ENCODE peak calls at places on chromosomes 3 and 15, in five cellular contexts. One of them, this sample, is unnamed.

GRCh38 chr15:99492275-99492674 is 73.5 kb upstream of the MEF2A start:
- DNase-seq in body of pancreas: no peak
- DNase-seq in K562: no peak
- DNase-seq in heart left ventricle: no peak
- DNase-seq in uterus: no peak
- DNase-seq in this sample: no peak

GRCh38 chr15:72599855-72600464 is 54.5 kb upstream of the GOLGA6B start:
- DNase-seq in heart left ventricle: no peak
- DNase-seq in K562: peak; percentile 52
- DNase-seq in uterus: no peak
- DNase-seq in body of pancreas: peak; percentile 42
- DNase-seq in this sample: peak; percentile 42

GRCh38 chr3:53768478-53769459 is 77.5 kb downstream of the CHDH start:
- DNase-seq in K562: no peak
- DNase-seq in uterus: no peak
- DNase-seq in heart left ventricle: no peak
- DNase-seq in body of pancreas: no peak
- DNase-seq in this sample: no peak

GRCh38 chr15:99085413-99086326 is 19.2 kb upstream of the SYNM start:
- DNase-seq in uterus: no peak
- DNase-seq in K562: no peak
- DNase-seq in heart left ventricle: no peak
- DNase-seq in body of pancreas: no peak
- DNase-seq in this sample: no peak

GRCh38 chr15:33194704-33195261 is at the start of gene FMN1:
- DNase-seq in K562: peak; percentile 96
- DNase-seq in heart left ventricle: peak; percentile 91
- DNase-seq in body of pancreas: peak; percentile 96
- DNase-seq in uterus: peak; percentile 87
- DNase-seq in this sample: peak; percentile 97

GRCh38 chr3:55167586-55168317 is 239.9 kb upstream of the LRTM1 start:
- DNase-seq in uterus: no peak
- DNase-seq in body of pancreas: no peak
- DNase-seq in K562: no peak
- DNase-seq in heart left ventricle: no peak
- DNase-seq in this sample: no peak

GRCh38 chr3:17544632-17545031 is 197.8 kb downstream of the TBC1D5 start:
- DNase-seq in K562: no peak
- DNase-seq in uterus: no peak
- DNase-seq in heart left ventricle: no peak
- DNase-seq in body of pancreas: no peak
- DNase-seq in this sample: no peak

GRCh38 chr3:141405581-141405980 is 37.3 kb downstream of the ZBTB38 start:
- DNase-seq in heart left ventricle: no peak
- DNase-seq in body of pancreas: no peak
- DNase-seq in K562: no peak
- DNase-seq in uterus: no peak
- DNase-seq in this sample: no peak

GRCh38 chr3:194800014-194800413 is 114.3 kb downstream of the FAM43A start:
- DNase-seq in body of pancreas: no peak
- DNase-seq in K562: no peak
- DNase-seq in heart left ventricle: no peak
- DNase-seq in uterus: no peak
- DNase-seq in this sample: no peak

GRCh38 chr3:124258057-124258500 is 266.2 kb upstream of the ROPN1 start:
- DNase-seq in uterus: no peak
- DNase-seq in body of pancreas: peak; percentile 25
- DNase-seq in K562: no peak
- DNase-seq in heart left ventricle: no peak
- DNase-seq in this sample: no peak

GRCh38 chr15:76460871-76461270 is 124.3 kb downstream of the ISL2 start:
- DNase-seq in heart left ventricle: no peak
- DNase-seq in uterus: no peak
- DNase-seq in body of pancreas: no peak
- DNase-seq in K562: no peak
- DNase-seq in this sample: no peak

GRCh38 chr15:76339302-76340197 is 3.0 kb downstream of the ISL2 start:
- DNase-seq in heart left ventricle: no peak
- DNase-seq in uterus: no peak
- DNase-seq in body of pancreas: no peak
- DNase-seq in K562: no peak
- DNase-seq in this sample: no peak

GRCh38 chr3:184336484-184337230 is 743 bp upstream of the FAM131A start:
- DNase-seq in body of pancreas: peak; percentile 37
- DNase-seq in heart left ventricle: no peak
- DNase-seq in K562: no peak
- DNase-seq in uterus: peak; percentile 39
- DNase-seq in this sample: peak; percentile 65

GRCh38 chr3:39378092-39378491 is 5.1 kb upstream of the SLC25A38 start:
- DNase-seq in K562: peak; percentile 68
- DNase-seq in uterus: no peak
- DNase-seq in body of pancreas: peak; percentile 78
- DNase-seq in heart left ventricle: no peak
- DNase-seq in this sample: peak; percentile 71

GRCh38 chr3:132660745-132661067 is 577 bp downstream of the UBA5 start:
- DNase-seq in body of pancreas: no peak
- DNase-seq in uterus: no peak
- DNase-seq in heart left ventricle: no peak
- DNase-seq in K562: no peak
- DNase-seq in this sample: peak; percentile 15

GRCh38 chr3:99842826-99843589 is 25.3 kb downstream of the CMSS1 start:
- DNase-seq in K562: no peak
- DNase-seq in uterus: no peak
- DNase-seq in body of pancreas: no peak
- DNase-seq in heart left ventricle: no peak
- DNase-seq in this sample: no peak

GRCh38 chr3:172367205-172368105 is 80.8 kb downstream of the GHSR start:
- DNase-seq in heart left ventricle: no peak
- DNase-seq in K562: no peak
- DNase-seq in uterus: no peak
- DNase-seq in body of pancreas: no peak
- DNase-seq in this sample: no peak

GRCh38 chr15:100942656-100943055 is 23.5 kb downstream of the LRRK1 start:
- DNase-seq in K562: no peak
- DNase-seq in heart left ventricle: no peak
- DNase-seq in uterus: no peak
- DNase-seq in body of pancreas: no peak
- DNase-seq in this sample: no peak

GRCh38 chr3:178947738-178948137 is 123.9 kb downstream of the ZMAT3 start:
- DNase-seq in body of pancreas: no peak
- DNase-seq in K562: no peak
- DNase-seq in heart left ventricle: no peak
- DNase-seq in uterus: no peak
- DNase-seq in this sample: no peak

GRCh38 chr3:182248349-182248880 is 536.7 kb downstream of the SOX2 start:
- DNase-seq in K562: peak; percentile 30
- DNase-seq in heart left ventricle: no peak
- DNase-seq in body of pancreas: no peak
- DNase-seq in uterus: no peak
- DNase-seq in this sample: peak; percentile 20

GRCh38 chr15:94411279-94411678 is 179.9 kb downstream of the MCTP2 start:
- DNase-seq in body of pancreas: no peak
- DNase-seq in K562: no peak
- DNase-seq in uterus: no peak
- DNase-seq in heart left ventricle: no peak
- DNase-seq in this sample: no peak

GRCh38 chr15:30906366-30906765 is 2.7 kb downstream of the FAN1 start:
- DNase-seq in K562: no peak
- DNase-seq in uterus: no peak
- DNase-seq in heart left ventricle: no peak
- DNase-seq in body of pancreas: peak; percentile 32
- DNase-seq in this sample: no peak

GRCh38 chr3:117752984-117753717 is 1043.6 kb downstream of the TUSC7 start:
- DNase-seq in uterus: no peak
- DNase-seq in body of pancreas: no peak
- DNase-seq in K562: no peak
- DNase-seq in heart left ventricle: no peak
- DNase-seq in this sample: no peak

GRCh38 chr15:56837281-56837680 is 81.2 kb upstream of the TCF12 start:
- DNase-seq in body of pancreas: no peak
- DNase-seq in K562: no peak
- DNase-seq in heart left ventricle: no peak
- DNase-seq in uterus: no peak
- DNase-seq in this sample: no peak

GRCh38 chr3:141686477-141687280 is 51.4 kb upstream of the RNF7 start:
- DNase-seq in K562: peak; percentile 15
- DNase-seq in body of pancreas: peak; percentile 35
- DNase-seq in heart left ventricle: peak; percentile 80
- DNase-seq in uterus: peak; percentile 59
- DNase-seq in this sample: peak; percentile 57

GRCh38 chr3:37892917-37893595 is 31.4 kb downstream of the CTDSPL start:
- DNase-seq in uterus: no peak
- DNase-seq in K562: no peak
- DNase-seq in body of pancreas: peak; percentile 33
- DNase-seq in heart left ventricle: peak; percentile 71
- DNase-seq in this sample: no peak

GRCh38 chr3:10140996-10141546 is 507 bp upstream of the VHL start:
- DNase-seq in uterus: no peak
- DNase-seq in heart left ventricle: no peak
- DNase-seq in body of pancreas: no peak
- DNase-seq in K562: no peak
- DNase-seq in this sample: no peak

GRCh38 chr15:48883699-48884098 is 5.8 kb downstream of the EID1 start:
- DNase-seq in heart left ventricle: no peak
- DNase-seq in body of pancreas: no peak
- DNase-seq in K562: no peak
- DNase-seq in uterus: no peak
- DNase-seq in this sample: no peak

GRCh38 chr15:65862682-65863081 is 6.6 kb upstream of the RAB11A start:
- DNase-seq in body of pancreas: peak; percentile 58
- DNase-seq in K562: peak; percentile 85
- DNase-seq in heart left ventricle: no peak
- DNase-seq in uterus: no peak
- DNase-seq in this sample: peak; percentile 65

GRCh38 chr3:55189359-55189801 is 261.5 kb upstream of the LRTM1 start:
- DNase-seq in heart left ventricle: no peak
- DNase-seq in body of pancreas: no peak
- DNase-seq in K562: no peak
- DNase-seq in uterus: no peak
- DNase-seq in this sample: no peak

GRCh38 chr15:100515758-100516157 is 13.0 kb downstream of the CERS3 start:
- DNase-seq in body of pancreas: no peak
- DNase-seq in heart left ventricle: no peak
- DNase-seq in K562: no peak
- DNase-seq in uterus: peak; percentile 39
- DNase-seq in this sample: no peak

GRCh38 chr3:170357176-170357919 is at the start of gene SKIL:
- DNase-seq in heart left ventricle: peak; percentile 98
- DNase-seq in K562: peak; percentile 82
- DNase-seq in uterus: peak; percentile 96
- DNase-seq in body of pancreas: peak; percentile 99
- DNase-seq in this sample: peak; percentile 98

GRCh38 chr3:170357920-170358854 is 672 bp downstream of the SKIL start:
- DNase-seq in body of pancreas: peak; percentile 87
- DNase-seq in heart left ventricle: peak; percentile 87
- DNase-seq in uterus: peak; percentile 82
- DNase-seq in K562: peak; percentile 86
- DNase-seq in this sample: peak; percentile 87

GRCh38 chr3:170355738-170356595 is 1.5 kb upstream of the SKIL start:
- DNase-seq in uterus: peak; percentile 41
- DNase-seq in heart left ventricle: peak; percentile 68
- DNase-seq in body of pancreas: peak; percentile 64
- DNase-seq in K562: peak; percentile 35
- DNase-seq in this sample: peak; percentile 30

GRCh38 chr3:170359178-170359704 is 1.7 kb downstream of the SKIL start:
- DNase-seq in body of pancreas: no peak
- DNase-seq in K562: no peak
- DNase-seq in heart left ventricle: no peak
- DNase-seq in uterus: no peak
- DNase-seq in this sample: no peak

GRCh38 chr3:170356596-170357175 is 829 bp upstream of the SKIL start:
- DNase-seq in K562: peak; percentile 93
- DNase-seq in body of pancreas: peak; percentile 87
- DNase-seq in heart left ventricle: peak; percentile 91
- DNase-seq in uterus: peak; percentile 89
- DNase-seq in this sample: peak; percentile 78
- TF ChIP-seq POLR2A in K562: peak; percentile 84
- TF ChIP-seq POLR2A in body of pancreas: peak; percentile 79
- TF ChIP-seq POLR2A in heart left ventricle: no peak
- TF ChIP-seq POLR2A in uterus: peak; percentile 15
- TF ChIP-seq POLR2A in this sample: no peak

GRCh38 chr3:70989174-70989573 is 594.4 kb downstream of the FOXP1 start:
- DNase-seq in K562: no peak
- DNase-seq in heart left ventricle: no peak
- DNase-seq in uterus: no peak
- DNase-seq in body of pancreas: no peak
- DNase-seq in this sample: no peak
- H3K4me1 ChIP-seq in K562: no peaks in the 10 kb centered on the region
- H3K4me1 ChIP-seq in heart left ventricle: peaks cover 28% of the 10 kb centered on the region
- H3K4me1 ChIP-seq in uterus: peaks cover 6% of the 10 kb centered on the region
- H3K4me1 ChIP-seq in body of pancreas: peaks cover 6% of the 10 kb centered on the region
- H3K4me1 ChIP-seq in this sample: no peaks in the 10 kb centered on the region

GRCh38 chr3:185460719-185461350 is 38.0 kb downstream of the TMEM41A start:
- DNase-seq in heart left ventricle: no peak
- DNase-seq in uterus: no peak
- DNase-seq in body of pancreas: no peak
- DNase-seq in K562: peak; percentile 44
- DNase-seq in this sample: no peak
- TF ChIP-seq CTCF in heart left ventricle: no peak
- TF ChIP-seq CTCF in uterus: no peak
- TF ChIP-seq CTCF in body of pancreas: peak; percentile 21
- TF ChIP-seq CTCF in K562: peak; percentile 42
- TF ChIP-seq CTCF in this sample: peak; percentile 29

GRCh38 chr3:101685050-101685400 is 1.5 kb downstream of the RPL24 start:
- DNase-seq in K562: no peak
- DNase-seq in body of pancreas: no peak
- DNase-seq in heart left ventricle: no peak
- DNase-seq in uterus: no peak
- DNase-seq in this sample: no peak
- TF ChIP-seq POLR2A in K562: no peak
- TF ChIP-seq POLR2A in body of pancreas: no peak
- TF ChIP-seq POLR2A in heart left ventricle: no peak
- TF ChIP-seq POLR2A in uterus: no peak
- TF ChIP-seq POLR2A in this sample: no peak

DNA sequence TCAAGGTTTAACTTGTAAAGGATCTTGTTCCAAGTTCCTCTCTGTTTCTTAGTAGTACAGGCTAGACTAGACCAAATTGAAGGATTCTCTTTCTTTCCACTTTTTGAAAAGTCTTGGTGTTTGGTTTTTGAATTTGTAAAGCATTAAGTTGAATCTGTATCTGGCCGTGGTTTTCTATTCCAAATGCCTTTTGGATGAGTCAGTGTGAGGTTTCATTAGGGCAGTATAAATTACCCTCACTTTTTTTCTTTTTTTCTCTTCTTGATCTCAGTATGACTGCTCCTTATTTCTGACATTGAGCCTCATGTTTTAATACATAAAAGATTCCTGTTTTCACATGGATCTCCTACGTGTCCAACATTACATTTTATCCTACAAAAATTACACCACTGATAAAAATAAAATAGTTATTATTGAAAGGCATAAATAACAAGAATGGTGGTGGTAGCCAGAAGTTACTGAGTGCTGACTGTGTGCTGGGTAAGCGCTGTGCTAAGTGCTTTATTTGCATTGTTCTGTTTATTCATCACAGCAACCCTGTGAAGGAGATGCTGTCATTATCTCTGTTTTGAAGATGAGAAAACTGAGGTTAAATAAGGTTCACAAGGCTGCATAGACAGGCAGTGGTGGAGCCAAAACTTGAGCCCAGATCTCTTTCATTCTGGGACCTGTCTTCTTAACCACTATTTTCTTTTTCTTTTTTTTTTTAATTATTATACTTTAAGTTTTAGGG is 48.3 kb downstream of the MITF start:
- DNase-seq in uterus: no peak
- DNase-seq in body of pancreas: no peak
- DNase-seq in K562: no peak
- DNase-seq in heart left ventricle: no peak
- DNase-seq in this sample: no peak
- H3K4me1 ChIP-seq in uterus: peaks cover 4% of the 10 kb centered on the region
- H3K4me1 ChIP-seq in body of pancreas: peaks cover 14% of the 10 kb centered on the region
- H3K4me1 ChIP-seq in K562: peaks cover 8% of the 10 kb centered on the region
- H3K4me1 ChIP-seq in heart left ventricle: peaks cover 51% of the 10 kb centered on the region
- H3K4me1 ChIP-seq in this sample: peaks cover 12% of the 10 kb centered on the region

This sample was measured in testis.